ENCODE peak calls at places on chromosomes 2 and 18, in four cellular contexts. One of them, this sample, is unnamed.

GRCh38 chr18:44880170-44880569 is 199.5 kb downstream of the SETBP1 start:
- DNase-seq in GM12878: no peak
- DNase-seq in HepG2: no peak
- DNase-seq in K562: no peak
- DNase-seq in this sample: no peak

GRCh38 chr2:177929662-177930522 is 142.7 kb downstream of the PDE11A start:
- DNase-seq in K562: no peak
- DNase-seq in GM12878: no peak
- DNase-seq in HepG2: no peak
- DNase-seq in this sample: no peak

GRCh38 chr2:31736695-31737454 is 156.1 kb upstream of the SRD5A2 start:
- DNase-seq in HepG2: peak
- DNase-seq in GM12878: no peak
- DNase-seq in K562: no peak
- DNase-seq in this sample: no peak

GRCh38 chr18:11909597-11910026 is 1.5 kb upstream of the MPPE1 start:
- DNase-seq in HepG2: peak
- DNase-seq in K562: no peak
- DNase-seq in GM12878: no peak
- DNase-seq in this sample: no peak

GRCh38 chr2:68193774-68194372 is 36.2 kb downstream of the PNO1 start:
- DNase-seq in K562: no peak
- DNase-seq in GM12878: no peak
- DNase-seq in HepG2: no peak
- DNase-seq in this sample: peak

GRCh38 chr2:43445248-43445647 is 150.6 kb downstream of the THADA start:
- DNase-seq in GM12878: no peak
- DNase-seq in K562: no peak
- DNase-seq in HepG2: no peak
- DNase-seq in this sample: no peak

GRCh38 chr2:235500110-235500760 is 6.4 kb downstream of the AGAP1 start:
- DNase-seq in HepG2: no peak
- DNase-seq in K562: no peak
- DNase-seq in GM12878: no peak
- DNase-seq in this sample: no peak

GRCh38 chr2:129466389-129466788 is 513.1 kb upstream of the RAB6C start:
- DNase-seq in K562: no peak
- DNase-seq in GM12878: no peak
- DNase-seq in HepG2: no peak
- DNase-seq in this sample: no peak

GRCh38 chr2:132654968-132655367 is 15.0 kb downstream of the LYPD1 start:
- DNase-seq in GM12878: no peak
- DNase-seq in HepG2: no peak
- DNase-seq in K562: no peak
- DNase-seq in this sample: no peak

GRCh38 chr2:232636788-232637420 is 3.5 kb downstream of the EFHD1 start:
- DNase-seq in GM12878: no peak
- DNase-seq in K562: no peak
- DNase-seq in HepG2: no peak
- DNase-seq in this sample: no peak

GRCh38 chr2:26575836-26576564 is 65.2 kb downstream of the CIB4 start:
- DNase-seq in GM12878: no peak
- DNase-seq in HepG2: no peak
- DNase-seq in K562: no peak
- DNase-seq in this sample: no peak

GRCh38 chr2:161171595-161171929 is 11.3 kb downstream of the TANK start:
- DNase-seq in HepG2: no peak
- DNase-seq in K562: peak
- DNase-seq in GM12878: no peak
- DNase-seq in this sample: no peak

GRCh38 chr2:227661019-227661726 is 5.4 kb upstream of the SCYGR5 start:
- DNase-seq in K562: no peak
- DNase-seq in GM12878: no peak
- DNase-seq in HepG2: no peak
- DNase-seq in this sample: no peak
- TF ChIP-seq EP300 in K562: no peak
- TF ChIP-seq EP300 in GM12878: no peak
- TF ChIP-seq EP300 in HepG2: no peak
- TF ChIP-seq EP300 in this sample: no peak

GRCh38 chr2:66426250-66427064 is 8.5 kb upstream of the MEIS1 start:
- DNase-seq in HepG2: no peak
- DNase-seq in K562: no peak
- DNase-seq in GM12878: no peak
- DNase-seq in this sample: no peak
- TF ChIP-seq HDAC2 in HepG2: no peak
- TF ChIP-seq HDAC2 in K562: no peak
- TF ChIP-seq HDAC2 in GM12878: no peak
- TF ChIP-seq HDAC2 in this sample: peak

GRCh38 chr2:62200868-62201267 is 5.0 kb downstream of the B3GNT2 start:
- DNase-seq in K562: no peak
- DNase-seq in GM12878: no peak
- DNase-seq in HepG2: no peak
- DNase-seq in this sample: no peak

GRCh38 chr2:62202729-62203128 is 6.8 kb downstream of the B3GNT2 start:
- DNase-seq in HepG2: no peak
- DNase-seq in GM12878: no peak
- DNase-seq in K562: peak
- DNase-seq in this sample: no peak

GRCh38 chr2:62200291-62200841 is 4.5 kb downstream of the B3GNT2 start:
- DNase-seq in HepG2: no peak
- DNase-seq in GM12878: no peak
- DNase-seq in K562: no peak
- DNase-seq in this sample: no peak

GRCh38 chr2:62202019-62202722 is 6.3 kb downstream of the B3GNT2 start:
- DNase-seq in GM12878: no peak
- DNase-seq in HepG2: no peak
- DNase-seq in K562: peak
- DNase-seq in this sample: no peak

DNA sequence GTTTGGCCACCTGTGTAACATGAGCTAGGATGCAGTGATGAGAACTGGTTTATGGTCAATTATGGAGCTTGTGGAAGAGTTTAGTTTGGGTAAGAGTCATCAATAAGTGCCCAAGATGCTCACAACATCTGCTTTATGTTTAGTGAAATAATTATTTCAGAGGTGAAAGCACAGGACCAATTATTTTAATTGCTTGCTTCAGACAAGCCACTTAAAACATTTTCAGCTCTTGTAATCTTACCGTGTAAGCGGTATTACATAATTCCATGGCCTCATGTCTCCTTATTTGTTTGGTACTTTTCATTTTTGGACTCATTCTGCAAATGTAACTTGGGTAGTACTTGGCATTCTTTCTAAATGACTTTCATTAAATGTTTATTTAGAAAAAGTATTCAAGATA is 5.4 kb downstream of the B3GNT2 start:
- DNase-seq in K562: no peak
- DNase-seq in GM12878: no peak
- DNase-seq in HepG2: no peak
- DNase-seq in this sample: no peak
- TF ChIP-seq EP300 in K562: no peak
- TF ChIP-seq EP300 in GM12878: no peak
- TF ChIP-seq EP300 in HepG2: no peak
- TF ChIP-seq EP300 in this sample: no peak

DNA sequence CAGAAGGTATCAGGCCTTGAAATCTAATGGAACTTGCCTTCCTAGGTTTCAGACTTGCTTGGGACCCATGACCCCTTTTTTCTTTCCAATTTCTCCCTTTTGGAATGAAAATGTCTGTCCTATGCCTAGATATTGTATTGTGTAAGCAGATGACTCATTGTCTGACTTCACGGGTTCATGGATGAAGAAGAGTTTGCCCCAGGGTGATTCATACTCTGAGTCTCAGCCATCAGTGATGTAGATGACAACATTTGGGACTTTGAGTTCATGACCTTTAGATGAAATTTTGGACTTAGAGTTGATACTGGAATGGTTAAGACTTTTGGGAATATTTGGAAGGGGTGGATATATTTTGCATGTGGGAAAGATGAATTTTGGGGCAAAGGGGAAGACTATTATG is 11.2 kb upstream of the SCYGR5 start:
- DNase-seq in GM12878: no peak
- DNase-seq in K562: peak
- DNase-seq in HepG2: peak
- DNase-seq in this sample: peak
- TF ChIP-seq HDAC2 in GM12878: no peak
- TF ChIP-seq HDAC2 in K562: no peak
- TF ChIP-seq HDAC2 in HepG2: no peak
- TF ChIP-seq HDAC2 in this sample: no peak

GRCh38 chr2:5060956-5061355 is 631.2 kb upstream of the SOX11 start:
- DNase-seq in K562: no peak
- DNase-seq in HepG2: no peak
- DNase-seq in GM12878: no peak
- DNase-seq in this sample: no peak

GRCh38 chr2:5052905-5053304 is 639.3 kb upstream of the SOX11 start:
- DNase-seq in K562: no peak
- DNase-seq in HepG2: no peak
- DNase-seq in GM12878: no peak
- DNase-seq in this sample: no peak

DNA sequence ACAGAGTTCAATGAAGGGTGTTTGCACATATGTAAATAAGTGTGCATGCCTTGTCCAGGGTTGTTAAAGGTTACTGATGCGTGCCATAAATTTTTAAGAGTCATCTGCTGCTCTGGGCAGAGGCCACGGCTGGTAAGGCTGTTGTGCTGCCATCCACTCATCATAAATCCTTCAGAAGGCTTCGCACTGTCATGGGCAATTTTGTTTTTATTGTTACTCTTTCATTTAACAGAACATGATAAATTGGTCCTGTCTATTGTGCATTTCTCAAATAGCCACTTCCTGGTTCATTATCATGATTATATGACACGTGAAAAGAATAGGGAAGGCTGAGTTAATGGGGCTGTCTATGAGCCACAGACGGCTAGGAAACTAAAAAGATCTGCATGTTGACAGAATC is 634.3 kb upstream of the SOX11 start:
- DNase-seq in K562: no peak
- DNase-seq in HepG2: no peak
- DNase-seq in GM12878: no peak
- DNase-seq in this sample: no peak
- TF ChIP-seq EP300 in K562: no peak
- TF ChIP-seq EP300 in HepG2: no peak
- TF ChIP-seq EP300 in GM12878: no peak
- TF ChIP-seq EP300 in this sample: no peak

DNA sequence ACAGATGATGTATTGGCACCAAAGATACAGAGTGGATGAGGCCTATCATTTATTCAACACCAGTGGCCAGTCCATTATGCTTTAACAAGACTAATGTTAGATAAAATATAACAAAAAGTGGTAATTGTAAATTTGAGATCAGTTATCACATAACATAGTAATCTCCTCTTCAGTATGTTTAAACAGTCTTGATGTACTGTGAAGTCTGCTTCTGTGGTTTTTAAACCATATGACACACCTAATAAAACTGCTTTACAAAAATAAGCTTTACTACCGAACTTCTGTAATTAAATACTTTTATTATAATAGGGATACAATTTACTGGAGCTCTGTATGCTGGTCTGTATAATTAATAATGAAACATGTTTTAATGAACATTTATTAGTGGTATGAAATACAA is 2156.1 kb upstream of the CELF4 start:
- DNase-seq in GM12878: no peak
- DNase-seq in K562: no peak
- DNase-seq in HepG2: no peak
- DNase-seq in this sample: no peak
- TF ChIP-seq HDAC2 in GM12878: no peak
- TF ChIP-seq HDAC2 in K562: no peak
- TF ChIP-seq HDAC2 in HepG2: no peak
- TF ChIP-seq HDAC2 in this sample: no peak

GRCh38 chr18:74146756-74147155 is 878 bp downstream of the FBXO15 start:
- DNase-seq in K562: no peak
- DNase-seq in GM12878: no peak
- DNase-seq in HepG2: no peak
- DNase-seq in this sample: no peak

GRCh38 chr18:74152270-74152669 is 3.9 kb downstream of the TIMM21 start:
- DNase-seq in HepG2: no peak
- DNase-seq in K562: no peak
- DNase-seq in GM12878: no peak
- DNase-seq in this sample: no peak

GRCh38 chr18:74148543-74149070 is 284 bp downstream of the TIMM21 start:
- DNase-seq in GM12878: no peak
- DNase-seq in HepG2: no peak
- DNase-seq in K562: no peak
- DNase-seq in this sample: no peak

GRCh38 chr18:74147491-74147778 is 199 bp downstream of the FBXO15 start:
- DNase-seq in HepG2: no peak
- DNase-seq in K562: no peak
- DNase-seq in GM12878: no peak
- DNase-seq in this sample: no peak

GRCh38 chr18:74147779-74148542 is at the start of the genes FBXO15 and TIMM21:
- DNase-seq in K562: peak
- DNase-seq in HepG2: peak
- DNase-seq in GM12878: peak
- DNase-seq in this sample: peak
- TF ChIP-seq EP300 in K562: peak
- TF ChIP-seq EP300 in HepG2: no peak
- TF ChIP-seq EP300 in GM12878: no peak
- TF ChIP-seq EP300 in this sample: no peak

This sample was measured in A549.